ENCODE peak calls at places on chromosomes 6 and 20, in four cellular contexts. One of them, this sample, is unnamed.

GRCh38 chr6:52233975-52234823 is 10.1 kb downstream of the IL17F start:
- DNase-seq in H1: peak
- DNase-seq in HCT116: peak
- DNase-seq in GM12878: no peak
- DNase-seq in this sample: peak

GRCh38 chr6:73131706-73132105 is 93.6 kb downstream of the KHDC1L start:
- DNase-seq in H1: no peak
- DNase-seq in HCT116: no peak
- DNase-seq in GM12878: no peak
- DNase-seq in this sample: no peak

GRCh38 chr6:155580904-155581303 is 125.3 kb upstream of the NOX3 start:
- DNase-seq in H1: no peak
- DNase-seq in HCT116: no peak
- DNase-seq in GM12878: no peak
- DNase-seq in this sample: no peak

GRCh38 chr6:159823953-159824352 is 23.9 kb downstream of the PNLDC1 start:
- DNase-seq in H1: no peak
- DNase-seq in HCT116: no peak
- DNase-seq in GM12878: no peak
- DNase-seq in this sample: no peak

GRCh38 chr6:141925001-141925400 is 207.7 kb upstream of the GJE1 start:
- DNase-seq in H1: no peak
- DNase-seq in HCT116: no peak
- DNase-seq in GM12878: no peak
- DNase-seq in this sample: no peak

GRCh38 chr20:42795399-42795798 is 394.3 kb downstream of the PTPRT start:
- DNase-seq in H1: no peak
- DNase-seq in HCT116: no peak
- DNase-seq in GM12878: no peak
- DNase-seq in this sample: no peak

GRCh38 chr6:13177617-13178506 is 150.5 kb downstream of the TBC1D7 start:
- DNase-seq in H1: no peak
- DNase-seq in HCT116: no peak
- DNase-seq in GM12878: no peak
- DNase-seq in this sample: no peak

GRCh38 chr6:106830930-106831329 is 143.6 kb downstream of the CD24 start:
- DNase-seq in H1: no peak
- DNase-seq in HCT116: no peak
- DNase-seq in GM12878: no peak
- DNase-seq in this sample: no peak

GRCh38 chr6:148440021-148440420 is 97.4 kb downstream of the SASH1 start:
- DNase-seq in H1: no peak
- DNase-seq in HCT116: no peak
- DNase-seq in GM12878: no peak
- DNase-seq in this sample: no peak

GRCh38 chr6:170207586-170207985 is 83.3 kb downstream of the DLL1 start:
- DNase-seq in H1: peak
- DNase-seq in HCT116: no peak
- DNase-seq in GM12878: no peak
- DNase-seq in this sample: no peak

GRCh38 chr6:162713926-162714759 is 13.4 kb downstream of the PRKN start:
- DNase-seq in H1: no peak
- DNase-seq in HCT116: no peak
- DNase-seq in GM12878: no peak
- DNase-seq in this sample: no peak

GRCh38 chr20:49676581-49677291 is 36.9 kb downstream of the B4GALT5 start:
- DNase-seq in H1: no peak
- DNase-seq in HCT116: no peak
- DNase-seq in GM12878: peak
- DNase-seq in this sample: no peak

GRCh38 chr6:167441653-167442644 is 117.1 kb downstream of the TTLL2 start:
- DNase-seq in H1: peak
- DNase-seq in HCT116: no peak
- DNase-seq in GM12878: no peak
- DNase-seq in this sample: peak

GRCh38 chr20:31566658-31567379 is 38.3 kb upstream of the ID1 start:
- DNase-seq in H1: peak
- DNase-seq in HCT116: peak
- DNase-seq in GM12878: no peak
- DNase-seq in this sample: peak

GRCh38 chr20:1633535-1633934 is 13.7 kb upstream of the SIRPB1 start:
- DNase-seq in H1: no peak
- DNase-seq in HCT116: peak
- DNase-seq in GM12878: no peak
- DNase-seq in this sample: no peak

GRCh38 chr6:158164564-158164963 is 3.5 kb downstream of the SERAC1 start:
- DNase-seq in H1: no peak
- DNase-seq in HCT116: no peak
- DNase-seq in GM12878: no peak
- DNase-seq in this sample: no peak

GRCh38 chr6:129015721-129016120 is 132.8 kb downstream of the LAMA2 start:
- DNase-seq in H1: no peak
- DNase-seq in HCT116: no peak
- DNase-seq in GM12878: no peak
- DNase-seq in this sample: no peak

GRCh38 chr6:16523550-16524379 is 237.5 kb downstream of the ATXN1 start:
- DNase-seq in H1: no peak
- DNase-seq in HCT116: no peak
- DNase-seq in GM12878: no peak
- DNase-seq in this sample: no peak

DNA sequence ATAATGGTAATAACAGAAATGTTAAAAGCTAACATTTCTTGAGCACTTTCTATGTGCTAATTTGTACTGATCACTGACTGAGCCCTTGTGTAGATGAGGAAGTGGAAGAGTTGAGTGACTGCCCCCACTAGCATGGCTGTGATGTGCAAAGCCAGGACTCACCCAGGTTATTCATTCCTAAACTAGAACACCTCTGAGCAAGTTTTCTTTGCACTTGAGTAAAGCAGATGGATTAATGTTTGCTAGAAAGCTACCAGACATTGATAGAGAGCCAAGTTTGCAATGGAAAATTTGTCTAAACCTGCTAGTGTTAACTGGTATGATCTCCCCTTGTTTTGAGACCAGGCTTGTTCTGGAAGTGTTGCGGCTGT is 467.4 kb upstream of the PLCB4 start:
- DNase-seq in H1: no peak
- DNase-seq in HCT116: no peak
- DNase-seq in GM12878: peak
- DNase-seq in this sample: no peak
- TF ChIP-seq ATF3 in H1: no peak
- TF ChIP-seq ATF3 in HCT116: no peak
- TF ChIP-seq ATF3 in GM12878: no peak
- TF ChIP-seq ATF3 in this sample: no peak

GRCh38 chr6:150144294-150144868 is 1.5 kb downstream of the PPP1R14C start:
- DNase-seq in H1: no peak
- DNase-seq in HCT116: no peak
- DNase-seq in GM12878: no peak
- DNase-seq in this sample: no peak

GRCh38 chr6:150140236-150140969 is 2.4 kb upstream of the PPP1R14C start:
- DNase-seq in H1: no peak
- DNase-seq in HCT116: no peak
- DNase-seq in GM12878: no peak
- DNase-seq in this sample: no peak

GRCh38 chr6:150143521-150144293 is 863 bp downstream of the PPP1R14C start:
- DNase-seq in H1: peak
- DNase-seq in HCT116: no peak
- DNase-seq in GM12878: no peak
- DNase-seq in this sample: no peak

GRCh38 chr6:150142657-150143501 is at the start of gene PPP1R14C:
- DNase-seq in H1: peak
- DNase-seq in HCT116: no peak
- DNase-seq in GM12878: no peak
- DNase-seq in this sample: peak

GRCh38 chr6:150142304-150142656 is 564 bp upstream of the PPP1R14C start:
- DNase-seq in H1: no peak
- DNase-seq in HCT116: no peak
- DNase-seq in GM12878: no peak
- DNase-seq in this sample: no peak
- TF ChIP-seq ATF3 in H1: no peak
- TF ChIP-seq ATF3 in HCT116: no peak
- TF ChIP-seq ATF3 in GM12878: no peak
- TF ChIP-seq ATF3 in this sample: no peak

GRCh38 chr20:41507851-41508250 is 110.3 kb downstream of the CHD6 start:
- DNase-seq in H1: no peak
- DNase-seq in HCT116: no peak
- DNase-seq in GM12878: no peak
- DNase-seq in this sample: no peak

GRCh38 chr20:41509801-41510200 is 108.4 kb downstream of the CHD6 start:
- DNase-seq in H1: no peak
- DNase-seq in HCT116: no peak
- DNase-seq in GM12878: no peak
- DNase-seq in this sample: no peak

GRCh38 chr20:41510224-41510623 is 108.0 kb downstream of the CHD6 start:
- DNase-seq in H1: no peak
- DNase-seq in HCT116: no peak
- DNase-seq in GM12878: no peak
- DNase-seq in this sample: no peak

GRCh38 chr20:41508335-41508734 is 109.8 kb downstream of the CHD6 start:
- DNase-seq in H1: no peak
- DNase-seq in HCT116: no peak
- DNase-seq in GM12878: no peak
- DNase-seq in this sample: no peak

DNA sequence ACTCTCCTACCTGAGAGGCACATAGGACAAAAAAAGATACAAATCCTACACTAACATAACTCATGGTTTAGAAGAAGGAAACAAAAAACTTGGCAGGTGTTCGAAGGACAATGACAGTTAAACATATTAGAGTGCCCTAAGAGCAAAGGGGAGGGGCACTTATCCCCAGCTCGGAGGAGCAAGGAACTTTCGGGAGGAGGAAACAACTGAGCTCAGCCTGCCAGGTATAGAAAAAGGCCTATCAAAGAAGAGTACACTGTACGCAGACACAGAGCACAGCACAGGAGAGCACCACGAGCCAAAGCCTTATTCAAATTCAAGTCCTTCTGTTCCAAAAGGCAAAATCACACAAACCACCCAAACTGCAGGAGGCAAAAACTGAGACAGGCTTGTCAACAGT is 108.9 kb downstream of the CHD6 start:
- DNase-seq in H1: no peak
- DNase-seq in HCT116: no peak
- DNase-seq in GM12878: no peak
- DNase-seq in this sample: no peak
- TF ChIP-seq ATF3 in H1: no peak
- TF ChIP-seq ATF3 in HCT116: no peak
- TF ChIP-seq ATF3 in GM12878: no peak
- TF ChIP-seq ATF3 in this sample: no peak

GRCh38 chr6:130505808-130506207 is 140.0 kb downstream of the TMEM200A start:
- DNase-seq in H1: no peak
- DNase-seq in HCT116: no peak
- DNase-seq in GM12878: no peak
- DNase-seq in this sample: no peak
- TF ChIP-seq ATF3 in H1: no peak
- TF ChIP-seq ATF3 in HCT116: no peak
- TF ChIP-seq ATF3 in GM12878: no peak
- TF ChIP-seq ATF3 in this sample: no peak

GRCh38 chr6:84652356-84653026 is 111.9 kb downstream of the TBX18 start:
- DNase-seq in H1: no peak
- DNase-seq in HCT116: no peak
- DNase-seq in GM12878: no peak
- DNase-seq in this sample: no peak
- TF ChIP-seq ATF3 in H1: no peak
- TF ChIP-seq ATF3 in HCT116: no peak
- TF ChIP-seq ATF3 in GM12878: no peak
- TF ChIP-seq ATF3 in this sample: no peak

GRCh38 chr20:63979221-63979548 is 257 bp downstream of the SAMD10 start:
- DNase-seq in H1: no peak
- DNase-seq in HCT116: no peak
- DNase-seq in GM12878: no peak
- DNase-seq in this sample: peak
- TF ChIP-seq ATF3 in H1: no peak
- TF ChIP-seq ATF3 in HCT116: no peak
- TF ChIP-seq ATF3 in GM12878: no peak
- TF ChIP-seq ATF3 in this sample: no peak

GRCh38 chr20:63475209-63475608 is 2.8 kb upstream of the KCNQ2 start:
- DNase-seq in H1: no peak
- DNase-seq in HCT116: no peak
- DNase-seq in GM12878: no peak
- DNase-seq in this sample: peak
- TF ChIP-seq ATF3 in H1: no peak
- TF ChIP-seq ATF3 in HCT116: no peak
- TF ChIP-seq ATF3 in GM12878: no peak
- TF ChIP-seq ATF3 in this sample: no peak

This sample was measured in WTC11.